ENCODE peak calls at places on chromosome 15, in four cellular contexts. B, T, W and P are unnamed samples.

GRCh38 chr15:49045691-49046112 is 544 bp downstream of the SECISBP2L start:
- DNase-seq in B (peak; percentile 52), W (no peak), T (peak; percentile 39), P (no peak)

GRCh38 chr15:47384316-47384715 is 333.0 kb upstream of the SEMA6D start:
- DNase-seq in W (peak; percentile 78), T (peak; percentile 96), B (no peak), P (peak; percentile 91)

GRCh38 chr15:51448592-51449494 is 107.4 kb downstream of the GLDN start:
- DNase-seq in T (peak; percentile 50), B (no peak), W (no peak), P (no peak)

GRCh38 chr15:93150910-93151309 is 61.9 kb upstream of the RGMA start:
- DNase-seq in B (no peak), W (no peak), T (no peak), P (no peak)

GRCh38 chr15:101560722-101561583 is 71.4 kb upstream of the PCSK6 start:
- DNase-seq in W (no peak), T (no peak), B (no peak), P (no peak)

GRCh38 chr15:94230436-94230885 is 900 bp upstream of the MCTP2 start:
- DNase-seq in B (no peak), T (no peak), W (no peak), P (no peak)

GRCh38 chr15:41429003-41429890 is 12.4 kb downstream of the RTF1 start:
- DNase-seq in T (peak; percentile 7), B (peak; percentile 17), W (no peak), P (no peak)

GRCh38 chr15:69723404-69724097 is 270.9 kb downstream of the RPLP1 start:
- DNase-seq in T (no peak), B (no peak), W (no peak), P (no peak)

GRCh38 chr15:56973463-56973862 is 55.0 kb downstream of the TCF12 start:
- DNase-seq in W (no peak), T (no peak), B (no peak), P (no peak)

GRCh38 chr15:40038267-40038653 is 721 bp downstream of the SRP14 start:
- DNase-seq in W (no peak), B (no peak), T (peak; percentile 35), P (no peak)

GRCh38 chr15:35874260-35874905 is 328.4 kb upstream of the DPH6 start:
- DNase-seq in W (peak; percentile 59), T (peak; percentile 91), B (no peak), P (peak; percentile 68)

GRCh38 chr15:70559840-70560239 is 203.5 kb downstream of the UACA start:
- DNase-seq in B (no peak), T (no peak), W (no peak), P (no peak)

GRCh38 chr15:83207622-83208356 is at the start of gene HDGFL3:
- DNase-seq in T (peak; percentile 57), W (no peak), B (no peak), P (no peak)

GRCh38 chr15:43517354-43518072 is at the start of gene MAP1A:
- DNase-seq in W (no peak), T (peak; percentile 49), B (no peak), P (no peak)

GRCh38 chr15:59892995-59893394 is 111.1 kb upstream of the FOXB1 start:
- DNase-seq in W (no peak), T (peak; percentile 40), B (no peak), P (peak; percentile 3)

GRCh38 chr15:74799255-74799842 is 13.3 kb upstream of the LMAN1L start:
- DNase-seq in W (no peak), T (no peak), B (peak; percentile 81), P (no peak)

GRCh38 chr15:91055548-91056331 is 33.3 kb upstream of the VPS33B start:
- DNase-seq in T (peak; percentile 72), W (peak; percentile 24), B (peak; percentile 55), P (no peak)

GRCh38 chr15:63474810-63475316 is 29.5 kb upstream of the USP3 start:
- DNase-seq in W (no peak), B (peak; percentile 89), T (no peak), P (no peak)

GRCh38 chr15:66115568-66116206 is 137.9 kb downstream of the MEGF11 start:
- DNase-seq in W (no peak), T (no peak), B (peak; percentile 88), P (no peak)

GRCh38 chr15:81723758-81724157 is 322.1 kb downstream of the MEX3B start:
- DNase-seq in W (no peak), B (no peak), T (no peak), P (no peak)

GRCh38 chr15:95989392-95989791 is 341.1 kb upstream of the NR2F2 start:
- DNase-seq in W (no peak), B (peak; percentile 16), T (no peak), P (no peak)

GRCh38 chr15:70647396-70647795 is 116.0 kb downstream of the UACA start:
- DNase-seq in T (peak; percentile 19), W (no peak), B (no peak), P (no peak)

GRCh38 chr15:90033006-90033405 is 31.9 kb downstream of the ZNF710 start:
- DNase-seq in T (no peak), B (no peak), W (no peak), P (no peak)

GRCh38 chr15:45164914-45165313 is 22.9 kb downstream of the SHF start:
- DNase-seq in B (no peak), T (no peak), W (no peak), P (no peak)

GRCh38 chr15:85750319-85750806 is 44.4 kb downstream of the KLHL25 start:
- DNase-seq in B (no peak), T (peak; percentile 70), W (no peak), P (no peak)

GRCh38 chr15:63977102-63977501 is 69.2 kb downstream of the DAPK2 start:
- DNase-seq in B (no peak), T (no peak), W (no peak), P (no peak)